ENCODE peak calls at places on chromosomes 3 and 15, in five cellular contexts. I is IMR-90, O is coronary artery, X is WTC11, H is neural crest cell. P is an unnamed sample.

GRCh38 chr3:48406443-48407431 is 23.1 kb downstream of the PLXNB1 start:
- DNase-seq in I (no peak), O (no peak), X (no peak), H (no peak), P (peak; percentile 66)

GRCh38 chr3:86895202-86895601 is 95.7 kb downstream of the VGLL3 start:
- DNase-seq in I (peak; percentile 23), O (no peak), X (no peak), H (no peak), P (no peak)

GRCh38 chr3:13002398-13003124 is 70.7 kb downstream of the IQSEC1 start:
- DNase-seq in I (no peak), O (no peak), X (no peak), H (no peak), P (no peak)

GRCh38 chr3:189985938-189986337 is 134.8 kb downstream of the P3H2 start:
- DNase-seq in I (peak; percentile 22), O (no peak), X (no peak), H (no peak), P (no peak)

GRCh38 chr3:162437480-162437879 is 940.9 kb downstream of the OTOL1 start:
- DNase-seq in I (peak; percentile 52), O (no peak), X (no peak), H (no peak), P (no peak)

GRCh38 chr3:57918123-57918837 is 89.9 kb upstream of the FLNB start:
- DNase-seq in I (peak; percentile 87), O (no peak), X (no peak), H (no peak), P (no peak)

GRCh38 chr3:43895573-43895972 is 204.8 kb downstream of the ABHD5 start:
- DNase-seq in I (no peak), O (no peak), X (no peak), H (no peak), P (no peak)

GRCh38 chr15:95932676-95933075 is 397.8 kb upstream of the NR2F2 start:
- DNase-seq in I (peak; percentile 10), O (no peak), X (no peak), H (no peak), P (no peak)

GRCh38 chr3:159586587-159587202 is 401.9 kb upstream of the IL12A start:
- DNase-seq in I (peak; percentile 63), O (no peak), X (peak; percentile 66), H (peak; percentile 42), P (no peak)

GRCh38 chr3:143971367-143972154 is at the start of gene DIPK2A:
- DNase-seq in I (peak; percentile 93), O (peak; percentile 97), X (peak; percentile 94), H (peak; percentile 85), P (peak; percentile 97)

GRCh38 chr3:86828751-86829150 is 162.2 kb downstream of the VGLL3 start:
- DNase-seq in I (no peak), O (no peak), X (no peak), H (no peak), P (no peak)

GRCh38 chr15:58517252-58517681 is 85.5 kb downstream of the LIPC start:
- DNase-seq in I (no peak), O (no peak), X (no peak), H (no peak), P (peak; percentile 43)

GRCh38 chr15:85579957-85580694 is 199.7 kb downstream of the AKAP13 start:
- DNase-seq in I (no peak), O (no peak), X (no peak), H (no peak), P (no peak)

GRCh38 chr15:39583586-39584265 is 2.8 kb downstream of the THBS1 start:
- DNase-seq in I (peak; percentile 73), O (no peak), X (peak; percentile 57), H (no peak), P (no peak)

GRCh38 chr3:60792287-60792852 is 458.9 kb downstream of the FHIT start:
- DNase-seq in I (no peak), O (no peak), X (no peak), H (no peak), P (no peak)

GRCh38 chr3:135140543-135140942 is 345.5 kb downstream of the EPHB1 start:
- DNase-seq in I (no peak), O (no peak), X (no peak), H (no peak), P (no peak)

GRCh38 chr3:175399156-175399840 is 540.2 kb downstream of the NAALADL2 start:
- DNase-seq in I (peak; percentile 20), O (no peak), X (no peak), H (no peak), P (no peak)

GRCh38 chr3:74532446-74532845 is 82.0 kb downstream of the CNTN3 start:
- DNase-seq in I (peak; percentile 91), O (no peak), X (no peak), H (no peak), P (no peak)

GRCh38 chr3:8052599-8053185 is 448.9 kb upstream of the LMCD1 start:
- DNase-seq in I (no peak), O (no peak), X (no peak), H (no peak), P (no peak)

GRCh38 chr15:80957556-80957955 is 32.1 kb downstream of the MESD start:
- DNase-seq in I (peak; percentile 22), O (no peak), X (no peak), H (no peak), P (no peak)

P was measured in cardiac septum.